ENCODE peak calls at places on chromosomes 12 and 14, in ten cellular contexts. W, O, Q, S, F, K, C, I, P and V are unnamed samples.

GRCh38 chr12:103771466-103771865 is 69.6 kb downstream of the NT5DC3 start:
- DNase-seq in W (peak; percentile 62), O (peak; percentile 71), Q (peak; percentile 67), S (peak; percentile 82), F (peak; percentile 34), K (peak; percentile 35), C (peak; percentile 36), I (no peak), P (no peak), V (no peak)

GRCh38 chr12:93363854-93364297 is 13.8 kb upstream of the NUDT4 start:
- DNase-seq in W (no peak), O (no peak), Q (no peak), S (no peak), F (no peak), K (no peak), C (no peak), I (no peak), P (no peak), V (no peak)

GRCh38 chr14:90758959-90759358 is 57.3 kb downstream of the TTC7B start:
- DNase-seq in W (no peak), O (peak; percentile 29), Q (peak; percentile 77), S (no peak), F (peak; percentile 58), K (no peak), C (no peak), I (peak; percentile 92), P (no peak), V (no peak)

GRCh38 chr12:80936642-80937390 is 918 bp downstream of the LIN7A start:
- DNase-seq in W (peak; percentile 65), O (peak; percentile 28), Q (peak; percentile 79), S (peak; percentile 87), F (no peak), K (peak; percentile 63), C (peak; percentile 11), I (peak; percentile 88), P (no peak), V (no peak)

GRCh38 chr14:24436355-24437019 is 6.1 kb downstream of the SDR39U1 start:
- DNase-seq in W (peak; percentile 45), O (peak; percentile 90), Q (peak; percentile 90), S (peak; percentile 77), F (no peak), K (peak; percentile 79), C (peak; percentile 70), I (no peak), P (peak; percentile 42), V (no peak)

GRCh38 chr12:3752096-3752709 is 706 bp downstream of the CRACR2A start:
- DNase-seq in W (no peak), O (peak; percentile 74), Q (peak; percentile 20), S (no peak), F (peak; percentile 25), K (peak; percentile 28), C (no peak), I (peak; percentile 93), P (no peak), V (no peak)

GRCh38 chr14:54550514-54550913 is 16.4 kb upstream of the SAMD4A start:
- DNase-seq in W (no peak), O (peak; percentile 2), Q (no peak), S (no peak), F (no peak), K (no peak), C (no peak), I (no peak), P (no peak), V (no peak)

GRCh38 chr12:103247531-103247930 is 248.2 kb downstream of the C12orf42 start:
- DNase-seq in W (no peak), O (no peak), Q (no peak), S (no peak), F (no peak), K (no peak), C (peak; percentile 84), I (no peak), P (no peak), V (no peak)

DNA sequence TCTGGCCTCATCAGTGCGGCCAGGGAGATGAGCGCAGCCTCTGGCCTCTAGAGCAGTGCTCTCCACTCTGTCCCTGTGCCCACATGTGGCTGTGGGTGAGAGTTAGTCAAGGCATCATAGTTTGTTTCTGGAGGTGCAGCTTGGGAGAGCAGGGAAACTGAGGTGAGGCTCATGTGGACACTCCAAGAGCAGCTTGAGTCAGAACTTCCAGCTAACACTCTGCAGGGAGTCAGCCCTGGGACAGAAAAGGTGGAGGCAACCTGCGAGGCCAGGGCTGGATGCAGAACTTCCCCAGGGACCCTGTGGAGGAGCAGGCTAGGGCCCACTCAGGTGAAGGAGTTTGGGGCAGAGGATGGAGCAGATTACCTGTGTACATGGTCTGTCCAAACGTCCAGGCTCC is 10.8 kb downstream of the ISCA2 start:
- DNase-seq in W (no peak), O (no peak), Q (no peak), S (no peak), F (no peak), K (no peak), C (no peak), I (no peak), P (no peak), V (no peak)
- TF ChIP-seq CTCF in W (no peak), O (no peak), Q (no peak), S (no peak), F (no peak), K (no peak), C (no peak), I (no peak), P (no peak), V (no peak)

DNA sequence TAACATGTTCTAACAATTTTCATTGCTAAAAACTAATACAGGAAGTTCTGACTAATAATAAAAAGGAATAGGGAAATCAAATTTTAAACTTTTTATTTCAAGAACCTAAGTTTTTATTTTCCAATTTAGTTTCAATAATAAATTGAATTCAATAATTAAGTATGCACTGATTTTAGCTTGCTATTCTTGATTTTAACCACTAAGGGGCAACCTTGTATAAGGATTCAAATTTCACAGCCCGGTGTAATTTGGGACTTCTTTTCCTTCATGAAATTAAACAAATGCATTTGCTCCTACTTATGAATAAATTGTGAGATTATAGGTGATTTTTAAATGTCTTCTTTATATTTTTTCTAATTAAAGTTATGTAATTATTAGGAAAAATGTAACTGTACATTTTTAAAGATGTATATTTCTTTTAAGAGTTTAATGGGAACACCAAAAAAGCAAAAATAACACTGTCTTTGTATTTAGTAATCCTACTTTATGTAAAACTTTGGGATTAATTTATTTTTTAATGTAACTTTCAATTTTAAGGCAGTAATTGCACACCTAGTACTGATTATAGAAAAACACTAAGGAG is 241.4 kb upstream of the PDZRN4 start:
- DNase-seq in W (no peak), O (peak; percentile 58), Q (peak; percentile 50), S (peak; percentile 56), F (no peak), K (peak; percentile 55), C (peak; percentile 55), I (no peak), P (no peak), V (peak; percentile 10)
- TF ChIP-seq CTCF in W (peak; percentile 54), O (peak; percentile 54), Q (peak; percentile 41), S (no peak), F (peak; percentile 37), K (peak; percentile 47), C (peak; percentile 44), I (peak; percentile 69), P (peak; percentile 18), V (peak; percentile 48)

DNA sequence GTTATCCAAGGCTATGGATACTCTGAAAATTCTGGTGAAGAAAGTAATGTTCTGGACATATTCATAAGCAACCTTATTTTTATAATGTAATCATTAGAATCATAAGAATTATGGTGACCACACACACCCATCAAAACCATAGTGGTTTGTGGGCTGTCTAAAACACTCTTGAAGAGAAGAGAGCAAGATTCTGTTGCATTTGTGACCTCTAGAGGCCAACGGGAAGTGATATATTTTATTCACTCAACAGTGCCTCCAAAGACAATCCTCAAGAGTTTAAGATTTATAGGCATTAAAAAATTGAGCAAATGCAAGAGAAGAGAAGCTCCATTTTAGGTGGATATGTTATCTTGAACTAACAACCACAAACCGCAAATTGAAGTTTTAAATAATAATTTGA is 68.5 kb upstream of the LGR5 start:
- DNase-seq in W (no peak), O (peak; percentile 33), Q (peak; percentile 12), S (peak; percentile 30), F (no peak), K (no peak), C (no peak), I (no peak), P (no peak), V (no peak)
- TF ChIP-seq CTCF in W (peak; percentile 28), O (peak; percentile 19), Q (no peak), S (peak; percentile 56), F (no peak), K (no peak), C (no peak), I (no peak), P (no peak), V (no peak)

GRCh38 chr14:100901391-100902183 is 1.9 kb downstream of the RTL1 start:
- DNase-seq in W (peak; percentile 9), O (no peak), Q (no peak), S (no peak), F (no peak), K (no peak), C (no peak), I (peak; percentile 59), P (no peak), V (no peak)

GRCh38 chr14:100898935-100899840 is 4.3 kb downstream of the RTL1 start:
- DNase-seq in W (peak; percentile 69), O (peak; percentile 34), Q (no peak), S (no peak), F (no peak), K (no peak), C (no peak), I (peak; percentile 52), P (no peak), V (no peak)

GRCh38 chr14:100900837-100901390 is 2.6 kb downstream of the RTL1 start:
- DNase-seq in W (peak; percentile 83), O (peak; percentile 22), Q (no peak), S (peak; percentile 80), F (no peak), K (no peak), C (peak; percentile 33), I (peak; percentile 80), P (no peak), V (no peak)

GRCh38 chr14:100898465-100898864 is 5.1 kb downstream of the RTL1 start:
- DNase-seq in W (peak; percentile 4), O (no peak), Q (no peak), S (no peak), F (no peak), K (no peak), C (no peak), I (peak; percentile 45), P (no peak), V (no peak)

DNA sequence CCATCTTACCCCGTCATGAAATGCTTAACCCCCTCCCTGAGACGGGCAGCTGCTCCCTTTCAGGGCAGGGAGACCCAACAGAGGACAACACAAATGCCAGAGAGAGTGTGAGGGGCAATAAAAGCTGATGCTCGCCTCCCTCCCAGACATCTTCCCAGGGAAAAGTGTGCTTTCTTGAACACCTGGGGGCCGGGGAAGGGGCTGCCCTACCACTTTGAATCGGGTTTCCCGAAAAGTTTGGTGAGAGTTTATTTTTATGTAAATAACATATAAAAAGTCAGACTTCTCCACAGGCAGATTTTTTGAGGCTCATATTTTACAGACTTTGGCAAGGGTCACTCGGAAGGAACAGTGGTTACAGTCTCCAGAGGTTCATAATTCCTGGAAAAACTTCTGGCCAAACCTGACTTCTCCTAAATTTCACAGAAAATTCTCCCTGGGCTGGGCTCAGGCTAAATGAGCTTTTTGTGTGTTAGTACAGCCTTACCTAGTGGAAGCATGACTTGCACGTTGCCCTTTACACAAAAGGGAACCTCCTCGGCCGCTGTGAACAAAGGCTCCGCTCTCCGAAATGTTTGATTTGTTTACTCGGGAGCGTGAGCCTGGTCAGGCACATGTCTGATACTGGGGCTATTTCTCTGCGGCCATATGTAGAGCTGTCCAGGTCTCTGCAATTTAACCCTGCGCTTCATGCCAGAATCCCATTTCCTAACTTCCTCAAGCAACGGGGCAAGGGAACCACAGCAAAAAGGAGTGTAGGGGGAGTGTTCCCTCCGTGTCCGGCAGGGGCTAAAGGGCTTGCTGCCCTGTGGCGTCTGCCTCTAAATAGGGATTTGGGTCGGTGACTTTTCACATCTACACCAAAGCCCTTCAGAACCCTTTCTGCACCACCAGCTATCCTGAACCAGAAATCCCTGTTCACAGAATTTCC is 3.4 kb downstream of the RTL1 start:
- DNase-seq in W (peak; percentile 32), O (no peak), Q (no peak), S (peak; percentile 65), F (no peak), K (no peak), C (no peak), I (peak; percentile 31), P (no peak), V (no peak)
- TF ChIP-seq CTCF in W (no peak), O (no peak), Q (no peak), S (no peak), F (no peak), K (no peak), C (no peak), I (no peak), P (no peak), V (no peak)